ENCODE peak calls at places on chromosomes 16 and 17, in nine cellular contexts. H is cardiac muscle cell; R is mammary epithelial cell; T is testis; J is IMR-90; Z is adrenal gland; S is RWPE2; B is tibial nerve; P is effector memory CD4-positive, alpha-beta T cell. F is an unnamed sample. For H3K4me1, the result is how much of the 10 kb centered on the place peaks cover.

GRCh38 chr17:14859521-14859920 is 405.6 kb downstream of the PMP22 start:
- DNase-seq in H (peak), R (no peak), T (no peak), J (peak), Z (no peak), S (no peak), B (no peak), P (no peak), F (no peak)

GRCh38 chr16:56311208-56312027 is 113.9 kb downstream of the AMFR start:
- DNase-seq in H (no peak), R (no peak), T (no peak), J (no peak), Z (no peak), S (no peak), B (no peak), P (no peak), F (no peak)

GRCh38 chr16:30983289-30983889 is 1.6 kb upstream of the HSD3B7 start:
- DNase-seq in H (no peak), R (no peak), T (no peak), J (no peak), Z (no peak), S (no peak), B (no peak), P (no peak), F (no peak)

GRCh38 chr17:8120520-8121443 is 2.5 kb upstream of the ALOXE3 start:
- DNase-seq in H (peak), R (peak), T (peak), J (peak), Z (peak), S (peak), B (no peak), P (peak), F (peak)

GRCh38 chr17:49035470-49036269 is 38.5 kb downstream of the IGF2BP1 start:
- DNase-seq in H (peak), R (peak), T (peak), J (peak), Z (peak), S (no peak), B (no peak), P (peak), F (peak)

GRCh38 chr17:58330997-58331814 is 2.6 kb upstream of the TSPOAP1 start:
- DNase-seq in H (no peak), R (no peak), T (peak), J (no peak), Z (no peak), S (no peak), B (no peak), P (no peak), F (peak)

GRCh38 chr16:29745853-29746345 is at the start of gene C16orf54:
- DNase-seq in H (no peak), R (no peak), T (peak), J (no peak), Z (peak), S (no peak), B (no peak), P (peak), F (peak)

GRCh38 chr16:17346774-17347569 is 123.8 kb downstream of the XYLT1 start:
- DNase-seq in H (no peak), R (no peak), T (peak), J (no peak), Z (no peak), S (no peak), B (no peak), P (no peak), F (no peak)

GRCh38 chr16:4814046-4814445 is 11.6 kb upstream of the ROGDI start:
- DNase-seq in H (no peak), R (no peak), T (no peak), J (no peak), Z (no peak), S (no peak), B (no peak), P (no peak), F (no peak)

GRCh38 chr16:69036399-69037091 is 68.9 kb upstream of the HAS3 start:
- DNase-seq in H (no peak), R (no peak), T (peak), J (no peak), Z (no peak), S (no peak), B (no peak), P (no peak), F (no peak)

GRCh38 chr16:21194771-21195301 is 16.5 kb downstream of the ZP2 start:
- DNase-seq in H (peak), R (peak), T (no peak), J (no peak), Z (no peak), S (no peak), B (no peak), P (no peak), F (no peak)

GRCh38 chr17:68468785-68469184 is 11.5 kb upstream of the WIPI1 start:
- DNase-seq in H (peak), R (no peak), T (no peak), J (peak), Z (no peak), S (no peak), B (no peak), P (no peak), F (no peak)

GRCh38 chr16:84884311-84885023 is 64.7 kb downstream of the CRISPLD2 start:
- DNase-seq in H (no peak), R (peak), T (peak), J (no peak), Z (peak), S (no peak), B (peak), P (no peak), F (no peak)

GRCh38 chr17:59620518-59621259 is 994 bp downstream of the CLTC start:
- DNase-seq in H (peak), R (peak), T (peak), J (no peak), Z (peak), S (no peak), B (no peak), P (peak), F (peak)

GRCh38 chr16:78535098-78535497 is 435.6 kb downstream of the WWOX start:
- DNase-seq in H (no peak), R (no peak), T (no peak), J (no peak), Z (no peak), S (no peak), B (no peak), P (no peak), F (no peak)

GRCh38 chr17:21474815-21475214 is 98.7 kb downstream of the KCNJ12 start:
- DNase-seq in H (no peak), R (no peak), T (no peak), J (no peak), Z (no peak), S (no peak), B (no peak), P (no peak), F (no peak)

GRCh38 chr16:4718466-4718865 is 15.6 kb downstream of the ANKS3 start:
- DNase-seq in H (no peak), R (no peak), T (no peak), J (no peak), Z (no peak), S (no peak), B (no peak), P (no peak), F (no peak)

GRCh38 chr16:56294599-56294998 is 103.3 kb downstream of the GNAO1 start:
- DNase-seq in H (peak), R (peak), T (no peak), J (peak), Z (no peak), S (no peak), B (no peak), P (no peak), F (no peak)

GRCh38 chr16:7547736-7548135 is 215.1 kb downstream of the RBFOX1 start:
- DNase-seq in H (no peak), R (no peak), T (no peak), J (no peak), Z (no peak), S (no peak), B (no peak), P (no peak), F (no peak)

GRCh38 chr17:78507526-78507925 is 69.7 kb downstream of the DNAH17 start:
- DNase-seq in H (no peak), R (no peak), T (no peak), J (no peak), Z (no peak), S (no peak), B (no peak), P (no peak), F (no peak)

GRCh38 chr16:24537474-24538337 is 1.7 kb upstream of the RBBP6 start:
- DNase-seq in H (no peak), R (no peak), T (no peak), J (no peak), Z (no peak), S (no peak), B (no peak), P (no peak), F (no peak)

GRCh38 chr16:50591800-50592771 is 43.9 kb downstream of the NKD1 start:
- DNase-seq in H (no peak), R (no peak), T (peak), J (no peak), Z (peak), S (no peak), B (no peak), P (no peak), F (no peak)

GRCh38 chr16:20102521-20102920 is 28.8 kb upstream of the GPR139 start:
- DNase-seq in H (no peak), R (no peak), T (no peak), J (no peak), Z (no peak), S (no peak), B (no peak), P (no peak), F (no peak)

GRCh38 chr16:31700200-31700529 is 172.5 kb downstream of the AHSP start:
- DNase-seq in H (no peak), R (no peak), T (no peak), J (no peak), Z (no peak), S (no peak), B (no peak), P (no peak), F (no peak)

GRCh38 chr17:50883850-50884291 is 17.7 kb upstream of the TOB1 start:
- DNase-seq in H (peak), R (no peak), T (no peak), J (no peak), Z (no peak), S (no peak), B (no peak), P (no peak), F (no peak)

GRCh38 chr17:32349503-32349853 is 479 bp upstream of the ZNF207 start:
- DNase-seq in H (peak), R (no peak), T (peak), J (no peak), Z (no peak), S (no peak), B (no peak), P (no peak), F (no peak)

GRCh38 chr16:84535408-84535807 is 30.9 kb upstream of the MEAK7 start:
- DNase-seq in H (no peak), R (no peak), T (no peak), J (no peak), Z (no peak), S (no peak), B (no peak), P (no peak), F (no peak)

GRCh38 chr17:5099271-5099670 is 12.4 kb downstream of the ZNF232 start:
- DNase-seq in H (no peak), R (no peak), T (no peak), J (no peak), Z (no peak), S (no peak), B (no peak), P (no peak), F (no peak)

GRCh38 chr17:52148969-52149351 is 9.6 kb downstream of the CA10 start:
- DNase-seq in H (no peak), R (peak), T (no peak), J (no peak), Z (no peak), S (no peak), B (no peak), P (no peak), F (no peak)

GRCh38 chr17:64315032-64315490 is 52.0 kb upstream of the TEX2 start:
- DNase-seq in H (peak), R (no peak), T (peak), J (no peak), Z (peak), S (no peak), B (peak), P (no peak), F (no peak)

GRCh38 chr16:65576631-65577030 is 454.8 kb upstream of the CDH11 start:
- DNase-seq in H (no peak), R (no peak), T (no peak), J (no peak), Z (no peak), S (no peak), B (no peak), P (no peak), F (no peak)

GRCh38 chr17:15507001-15507400 is 39.6 kb upstream of the CDRT4 start:
- DNase-seq in H (no peak), R (no peak), T (no peak), J (no peak), Z (no peak), S (no peak), B (no peak), P (no peak), F (no peak)

GRCh38 chr17:60102632-60103047 is 23.9 kb upstream of the HEATR6 start:
- DNase-seq in H (peak), R (no peak), T (peak), J (peak), Z (no peak), S (no peak), B (no peak), P (no peak), F (no peak)

GRCh38 chr17:55134486-55135157 is 130.1 kb upstream of the HLF start:
- DNase-seq in H (no peak), R (peak), T (no peak), J (peak), Z (no peak), S (no peak), B (no peak), P (no peak), F (no peak)

GRCh38 chr17:78351449-78352006 is 8.3 kb downstream of the SOCS3 start:
- DNase-seq in H (peak), R (peak), T (peak), J (peak), Z (peak), S (peak), B (peak), P (no peak), F (no peak)

GRCh38 chr17:6069611-6070279 is 434 bp upstream of the WSCD1 start:
- DNase-seq in H (no peak), R (no peak), T (no peak), J (no peak), Z (peak), S (no peak), B (no peak), P (no peak), F (no peak)

GRCh38 chr17:13590441-13590840 is 11.3 kb downstream of the HS3ST3A1 start:
- DNase-seq in H (no peak), R (no peak), T (no peak), J (peak), Z (no peak), S (no peak), B (no peak), P (no peak), F (no peak)

GRCh38 chr17:77619851-77620250 is 338.7 kb upstream of the TNRC6C start:
- DNase-seq in H (peak), R (peak), T (no peak), J (peak), Z (no peak), S (peak), B (no peak), P (no peak), F (no peak)

GRCh38 chr17:38746004-38746892 is 1.9 kb downstream of the PCGF2 start:
- DNase-seq in H (no peak), R (no peak), T (peak), J (no peak), Z (no peak), S (no peak), B (no peak), P (no peak), F (no peak)

GRCh38 chr16:66873685-66874055 is 6.6 kb upstream of the PDP2 start:
- DNase-seq in H (no peak), R (no peak), T (no peak), J (no peak), Z (no peak), S (no peak), B (no peak), P (no peak), F (no peak)

GRCh38 chr16:66872927-66873684 is 7.2 kb upstream of the PDP2 start:
- DNase-seq in H (peak), R (peak), T (peak), J (peak), Z (peak), S (peak), B (peak), P (peak), F (peak)

GRCh38 chr16:66872524-66872923 is 7.8 kb upstream of the PDP2 start:
- DNase-seq in H (no peak), R (no peak), T (no peak), J (no peak), Z (no peak), S (no peak), B (no peak), P (no peak), F (no peak)

GRCh38 chr16:66871840-66872239 is 8.5 kb upstream of the PDP2 start:
- DNase-seq in H (no peak), R (no peak), T (no peak), J (no peak), Z (no peak), S (no peak), B (no peak), P (no peak), F (no peak)

GRCh38 chr16:66874079-66874775 is 6.1 kb upstream of the PDP2 start:
- DNase-seq in H (peak), R (peak), T (peak), J (peak), Z (no peak), S (no peak), B (no peak), P (no peak), F (no peak)
- H3K4me1 ChIP-seq in H (under half), R (under half), T (under half), J (under half), Z (under half), S (under half), B (under half), P (under half), F (under half)

GRCh38 chr17:44326867-44327444 is 2.3 kb upstream of the SLC25A39 start:
- DNase-seq in H (peak), R (peak), T (peak), J (peak), Z (peak), S (peak), B (peak), P (peak), F (peak)
- H3K4me3 ChIP-seq in H (no peak), R (no peak), T (peak), J (no peak), Z (no peak), S (no peak), B (peak), P (peak), F (no peak)

GRCh38 chr16:88380619-88381018 is 2.1 kb upstream of the ZNF469 start:
- DNase-seq in H (no peak), R (no peak), T (no peak), J (no peak), Z (no peak), S (peak), B (no peak), P (no peak), F (no peak)
- H3K27ac ChIP-seq in H (no peak), R (no peak), T (no peak), J (no peak), Z (no peak), S (no peak), B (no peak), P (no peak), F (no peak)

DNA sequence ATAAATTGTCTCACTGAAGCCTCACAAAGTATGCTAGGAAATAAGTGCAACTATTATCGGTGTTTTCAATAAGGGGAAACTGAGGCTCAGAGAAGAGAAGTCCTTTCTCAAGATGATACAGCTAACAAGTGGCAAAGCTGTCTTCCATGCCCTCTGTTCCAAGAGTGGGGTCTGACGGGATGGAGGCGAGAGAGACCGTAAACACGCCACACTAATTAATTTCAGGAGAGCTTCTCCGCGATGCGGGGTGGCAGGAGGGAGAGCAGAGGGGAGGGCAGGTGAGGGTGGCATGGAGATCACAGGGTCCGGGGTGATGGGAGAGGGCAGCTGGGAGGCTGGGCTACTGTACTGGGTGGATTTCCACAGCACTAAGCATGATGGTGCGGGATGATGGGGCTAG is 80.3 kb downstream of the MYH11 start:
- DNase-seq in H (no peak), R (no peak), T (no peak), J (no peak), Z (no peak), S (no peak), B (no peak), P (no peak), F (no peak)
- H3K4me1 ChIP-seq in H (under half), R (under half), T (under half), J (under half), Z (under half), S (under half), B (under half), P (under half), F (under half)

DNA sequence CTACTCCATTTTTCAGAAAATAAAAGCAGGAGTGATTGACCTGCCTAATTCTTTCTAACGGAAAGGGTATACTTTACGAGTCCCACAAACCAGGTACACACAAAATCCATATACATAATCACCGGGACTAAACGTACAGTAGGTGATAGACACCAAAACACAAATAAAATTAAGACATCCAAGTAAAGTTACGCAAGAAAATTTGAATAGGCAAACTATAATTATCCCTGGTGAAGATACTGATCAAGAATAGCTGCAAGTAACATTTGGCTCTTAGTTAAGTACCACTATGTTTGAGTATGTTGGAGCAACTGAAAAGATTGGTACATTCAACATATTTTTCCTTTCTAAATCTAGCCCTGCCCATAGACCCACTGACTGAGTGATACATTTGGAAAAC is 1.7 kb downstream of the HELZ start:
- DNase-seq in H (no peak), R (no peak), T (no peak), J (no peak), Z (no peak), S (no peak), B (no peak), P (no peak), F (no peak)
- H3K4me3 ChIP-seq in H (peak), R (peak), T (peak), J (no peak), Z (no peak), S (peak), B (no peak), P (no peak), F (no peak)

DNA sequence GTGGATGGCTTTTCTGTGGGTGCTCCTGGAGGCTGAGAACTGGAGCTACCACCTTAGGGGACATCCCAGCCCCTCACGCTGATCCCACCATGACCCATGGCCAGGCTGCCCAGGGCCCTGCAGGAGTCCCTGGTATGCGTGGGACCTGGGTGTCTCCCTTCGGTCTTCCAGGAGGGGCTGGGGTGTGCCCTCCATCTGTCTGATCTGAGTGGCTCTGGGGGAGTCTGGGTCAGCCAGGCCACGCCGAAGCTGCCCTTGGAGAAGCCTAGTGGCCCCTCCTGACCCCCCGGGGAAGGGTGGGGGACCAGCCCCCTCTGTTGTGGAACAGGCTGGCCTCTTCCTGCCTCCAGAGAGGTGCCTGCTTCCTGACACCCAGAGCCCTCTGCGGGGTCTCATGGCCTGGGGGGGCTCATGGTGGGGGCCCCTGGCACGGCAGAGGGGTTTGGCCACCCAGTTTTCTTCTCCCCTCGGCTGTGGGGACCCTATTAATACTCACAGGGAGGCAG is 10.7 kb downstream of the BAIAP2 start:
- DNase-seq in H (no peak), R (no peak), T (no peak), J (no peak), Z (no peak), S (no peak), B (no peak), P (no peak), F (no peak)
- H3K27ac ChIP-seq in H (no peak), R (peak), T (no peak), J (no peak), Z (no peak), S (peak), B (peak), P (no peak), F (no peak)

GRCh38 chr17:520447-521167 is 168.0 kb upstream of the RPH3AL start:
- DNase-seq in H (peak), R (no peak), T (no peak), J (peak), Z (no peak), S (no peak), B (no peak), P (no peak), F (no peak)
- H3K4me1 ChIP-seq in H (under half), R (under half), T (under half), J (under half), Z (under half), S (under half), B (under half), P (under half), F (under half)

F was measured in CD8-positive, alpha-beta T cell.